ENCODE peak calls at places on chromosome 4, in five cellular contexts. D, Q, H, R and P are unnamed samples.

GRCh38 chr4:20251796-20252655 is at the start of gene SLIT2:
- DNase-seq in D (peak; percentile 86), Q (peak; percentile 17), H (peak; percentile 70), R (no peak), P (peak; percentile 90)

GRCh38 chr4:174697164-174697563 is 131.9 kb downstream of the GLRA3 start:
- DNase-seq in D (no peak), Q (no peak), H (peak; percentile 9), R (peak; percentile 10), P (peak; percentile 65)

GRCh38 chr4:186700746-186701145 is 22.9 kb downstream of the FAT1 start:
- DNase-seq in D (no peak), Q (no peak), H (peak; percentile 52), R (no peak), P (no peak)

GRCh38 chr4:52377563-52377962 is 281.5 kb downstream of the USP46 start:
- DNase-seq in D (no peak), Q (no peak), H (peak; percentile 1), R (no peak), P (no peak)

GRCh38 chr4:10057023-10057395 is 35.7 kb upstream of the SLC2A9 start:
- DNase-seq in D (no peak), Q (no peak), H (no peak), R (no peak), P (no peak)

GRCh38 chr4:73127839-73128448 is 58.4 kb upstream of the COX18 start:
- DNase-seq in D (no peak), Q (no peak), H (peak; percentile 42), R (no peak), P (peak; percentile 31)

GRCh38 chr4:178738026-178738425 is 1295.8 kb upstream of the AGA start:
- DNase-seq in D (no peak), Q (no peak), H (no peak), R (no peak), P (no peak)

GRCh38 chr4:164802301-164802700 is 48.4 kb downstream of the SMIM31 start:
- DNase-seq in D (no peak), Q (no peak), H (no peak), R (no peak), P (no peak)

GRCh38 chr4:186137193-186137792 is 32.8 kb downstream of the FAM149A start:
- DNase-seq in D (no peak), Q (no peak), H (peak; percentile 13), R (no peak), P (peak; percentile 29)

GRCh38 chr4:144575181-144575580 is 70.8 kb upstream of the HHIP start:
- DNase-seq in D (no peak), Q (no peak), H (no peak), R (no peak), P (no peak)

GRCh38 chr4:153084939-153085630 is 119.2 kb upstream of the TRIM2 start:
- DNase-seq in D (peak; percentile 79), Q (peak; percentile 81), H (peak; percentile 94), R (peak; percentile 15), P (peak; percentile 70)

GRCh38 chr4:54941994-54942552 is 183.3 kb downstream of the KDR start:
- DNase-seq in D (no peak), Q (no peak), H (no peak), R (no peak), P (no peak)

GRCh38 chr4:5782829-5783476 is 72.0 kb downstream of the EVC start:
- DNase-seq in D (no peak), Q (no peak), H (no peak), R (no peak), P (no peak)